ENCODE peak calls at places on chromosomes 1 and 21, in eight cellular contexts. One of them, this sample, is unnamed. For H3K4me1, the result is how much of the 10 kb centered on the place peaks cover.

GRCh38 chr1:150176593-150176992 is 26.9 kb downstream of the PLEKHO1 start:
- DNase-seq in sigmoid colon: no peak
- DNase-seq in uterus: no peak
- DNase-seq in left ventricle myocardium inferior: no peak
- DNase-seq in left lung: no peak
- DNase-seq in HepG2: no peak
- DNase-seq in prostate gland: no peak
- DNase-seq in body of pancreas: no peak
- DNase-seq in this sample: no peak

GRCh38 chr1:7589080-7589735 is 181.9 kb upstream of the VAMP3 start:
- DNase-seq in uterus: no peak
- DNase-seq in left lung: peak
- DNase-seq in HepG2: no peak
- DNase-seq in prostate gland: no peak
- DNase-seq in body of pancreas: no peak
- DNase-seq in left ventricle myocardium inferior: no peak
- DNase-seq in sigmoid colon: peak
- DNase-seq in this sample: no peak

GRCh38 chr1:4045397-4046010 is 145.4 kb upstream of the C1orf174 start:
- DNase-seq in HepG2: no peak
- DNase-seq in uterus: no peak
- DNase-seq in left lung: no peak
- DNase-seq in prostate gland: no peak
- DNase-seq in body of pancreas: no peak
- DNase-seq in sigmoid colon: no peak
- DNase-seq in left ventricle myocardium inferior: no peak
- DNase-seq in this sample: no peak

GRCh38 chr1:112298558-112298957 is 97.5 kb upstream of the CTTNBP2NL start:
- DNase-seq in sigmoid colon: no peak
- DNase-seq in prostate gland: peak
- DNase-seq in left ventricle myocardium inferior: no peak
- DNase-seq in uterus: no peak
- DNase-seq in left lung: peak
- DNase-seq in body of pancreas: peak
- DNase-seq in HepG2: peak
- DNase-seq in this sample: peak

GRCh38 chr1:48876221-48876785 is 99.6 kb upstream of the BEND5 start:
- DNase-seq in body of pancreas: no peak
- DNase-seq in left lung: no peak
- DNase-seq in left ventricle myocardium inferior: no peak
- DNase-seq in uterus: no peak
- DNase-seq in prostate gland: no peak
- DNase-seq in HepG2: no peak
- DNase-seq in sigmoid colon: no peak
- DNase-seq in this sample: no peak

GRCh38 chr1:58546520-58547308 is at the start of gene OMA1:
- DNase-seq in body of pancreas: peak
- DNase-seq in prostate gland: peak
- DNase-seq in HepG2: peak
- DNase-seq in sigmoid colon: peak
- DNase-seq in left lung: peak
- DNase-seq in uterus: peak
- DNase-seq in left ventricle myocardium inferior: peak
- DNase-seq in this sample: peak

GRCh38 chr1:109900489-109900888 is 10.2 kb upstream of the CSF1 start:
- DNase-seq in HepG2: no peak
- DNase-seq in left lung: no peak
- DNase-seq in prostate gland: no peak
- DNase-seq in body of pancreas: no peak
- DNase-seq in sigmoid colon: no peak
- DNase-seq in left ventricle myocardium inferior: no peak
- DNase-seq in uterus: no peak
- DNase-seq in this sample: no peak

GRCh38 chr1:1290238-1290731 is 10.0 kb downstream of the SCNN1D start:
- DNase-seq in sigmoid colon: no peak
- DNase-seq in body of pancreas: peak
- DNase-seq in left lung: no peak
- DNase-seq in prostate gland: peak
- DNase-seq in uterus: peak
- DNase-seq in left ventricle myocardium inferior: peak
- DNase-seq in HepG2: peak
- DNase-seq in this sample: peak

GRCh38 chr1:28855046-28855445 is 43.1 kb downstream of the OPRD1 start:
- DNase-seq in left lung: no peak
- DNase-seq in uterus: no peak
- DNase-seq in left ventricle myocardium inferior: no peak
- DNase-seq in body of pancreas: no peak
- DNase-seq in prostate gland: no peak
- DNase-seq in HepG2: no peak
- DNase-seq in sigmoid colon: no peak
- DNase-seq in this sample: no peak

GRCh38 chr1:183685112-183685713 is 32.1 kb upstream of the APOBEC4 start:
- DNase-seq in sigmoid colon: no peak
- DNase-seq in left lung: no peak
- DNase-seq in left ventricle myocardium inferior: no peak
- DNase-seq in body of pancreas: peak
- DNase-seq in prostate gland: no peak
- DNase-seq in HepG2: peak
- DNase-seq in uterus: no peak
- DNase-seq in this sample: peak

GRCh38 chr1:198499588-198499987 is 40.9 kb downstream of the ATP6V1G3 start:
- DNase-seq in prostate gland: no peak
- DNase-seq in left ventricle myocardium inferior: no peak
- DNase-seq in HepG2: no peak
- DNase-seq in sigmoid colon: no peak
- DNase-seq in body of pancreas: no peak
- DNase-seq in uterus: no peak
- DNase-seq in left lung: no peak
- DNase-seq in this sample: no peak

GRCh38 chr1:63557365-63557987 is 34.2 kb downstream of the EFCAB7 start:
- DNase-seq in uterus: no peak
- DNase-seq in sigmoid colon: no peak
- DNase-seq in left ventricle myocardium inferior: no peak
- DNase-seq in body of pancreas: peak
- DNase-seq in left lung: no peak
- DNase-seq in prostate gland: no peak
- DNase-seq in HepG2: peak
- DNase-seq in this sample: no peak

GRCh38 chr1:10633416-10633815 is 158.7 kb downstream of the PEX14 start:
- DNase-seq in left lung: no peak
- DNase-seq in left ventricle myocardium inferior: no peak
- DNase-seq in HepG2: no peak
- DNase-seq in uterus: no peak
- DNase-seq in sigmoid colon: peak
- DNase-seq in prostate gland: no peak
- DNase-seq in body of pancreas: no peak
- DNase-seq in this sample: no peak

GRCh38 chr1:114203722-114204121 is 50.1 kb upstream of the SYT6 start:
- DNase-seq in left ventricle myocardium inferior: no peak
- DNase-seq in HepG2: no peak
- DNase-seq in prostate gland: no peak
- DNase-seq in uterus: no peak
- DNase-seq in body of pancreas: no peak
- DNase-seq in sigmoid colon: no peak
- DNase-seq in left lung: no peak
- DNase-seq in this sample: no peak

GRCh38 chr1:180123463-180123936 is 31.2 kb upstream of the QSOX1 start:
- DNase-seq in sigmoid colon: no peak
- DNase-seq in left ventricle myocardium inferior: no peak
- DNase-seq in body of pancreas: no peak
- DNase-seq in prostate gland: no peak
- DNase-seq in HepG2: no peak
- DNase-seq in uterus: no peak
- DNase-seq in left lung: no peak
- DNase-seq in this sample: no peak

GRCh38 chr1:25765910-25766645 is 33.9 kb upstream of the SELENON start:
- DNase-seq in prostate gland: no peak
- DNase-seq in body of pancreas: no peak
- DNase-seq in left ventricle myocardium inferior: no peak
- DNase-seq in uterus: no peak
- DNase-seq in HepG2: no peak
- DNase-seq in left lung: no peak
- DNase-seq in sigmoid colon: no peak
- DNase-seq in this sample: no peak

GRCh38 chr21:14737922-14738321 is 191.8 kb upstream of the SAMSN1 start:
- DNase-seq in sigmoid colon: no peak
- DNase-seq in left lung: no peak
- DNase-seq in uterus: no peak
- DNase-seq in prostate gland: peak
- DNase-seq in body of pancreas: peak
- DNase-seq in left ventricle myocardium inferior: no peak
- DNase-seq in HepG2: peak
- DNase-seq in this sample: peak

GRCh38 chr1:55519937-55520683 is 304.9 kb upstream of the USP24 start:
- DNase-seq in prostate gland: no peak
- DNase-seq in left lung: no peak
- DNase-seq in body of pancreas: no peak
- DNase-seq in HepG2: no peak
- DNase-seq in left ventricle myocardium inferior: no peak
- DNase-seq in sigmoid colon: no peak
- DNase-seq in uterus: no peak
- DNase-seq in this sample: no peak

GRCh38 chr1:82013702-82014101 is 213.0 kb downstream of the ADGRL2 start:
- DNase-seq in left lung: no peak
- DNase-seq in left ventricle myocardium inferior: no peak
- DNase-seq in sigmoid colon: no peak
- DNase-seq in body of pancreas: no peak
- DNase-seq in uterus: no peak
- DNase-seq in HepG2: no peak
- DNase-seq in prostate gland: no peak
- DNase-seq in this sample: no peak

GRCh38 chr1:82019512-82019911 is 218.8 kb downstream of the ADGRL2 start:
- DNase-seq in uterus: no peak
- DNase-seq in left lung: no peak
- DNase-seq in body of pancreas: no peak
- DNase-seq in left ventricle myocardium inferior: no peak
- DNase-seq in sigmoid colon: no peak
- DNase-seq in HepG2: no peak
- DNase-seq in prostate gland: no peak
- DNase-seq in this sample: no peak

GRCh38 chr1:82018319-82018718 is 217.6 kb downstream of the ADGRL2 start:
- DNase-seq in left ventricle myocardium inferior: no peak
- DNase-seq in body of pancreas: no peak
- DNase-seq in HepG2: no peak
- DNase-seq in uterus: no peak
- DNase-seq in prostate gland: no peak
- DNase-seq in sigmoid colon: no peak
- DNase-seq in left lung: no peak
- DNase-seq in this sample: no peak

GRCh38 chr1:82015444-82015843 is 214.7 kb downstream of the ADGRL2 start:
- DNase-seq in uterus: no peak
- DNase-seq in left lung: no peak
- DNase-seq in left ventricle myocardium inferior: no peak
- DNase-seq in body of pancreas: no peak
- DNase-seq in HepG2: no peak
- DNase-seq in prostate gland: no peak
- DNase-seq in sigmoid colon: no peak
- DNase-seq in this sample: no peak
- TF ChIP-seq CTCF in uterus: no peak
- TF ChIP-seq CTCF in left lung: no peak
- TF ChIP-seq CTCF in left ventricle myocardium inferior: no peak
- TF ChIP-seq CTCF in body of pancreas: no peak
- TF ChIP-seq CTCF in HepG2: peak
- TF ChIP-seq CTCF in prostate gland: no peak
- TF ChIP-seq CTCF in sigmoid colon: no peak
- TF ChIP-seq CTCF in this sample: no peak

DNA sequence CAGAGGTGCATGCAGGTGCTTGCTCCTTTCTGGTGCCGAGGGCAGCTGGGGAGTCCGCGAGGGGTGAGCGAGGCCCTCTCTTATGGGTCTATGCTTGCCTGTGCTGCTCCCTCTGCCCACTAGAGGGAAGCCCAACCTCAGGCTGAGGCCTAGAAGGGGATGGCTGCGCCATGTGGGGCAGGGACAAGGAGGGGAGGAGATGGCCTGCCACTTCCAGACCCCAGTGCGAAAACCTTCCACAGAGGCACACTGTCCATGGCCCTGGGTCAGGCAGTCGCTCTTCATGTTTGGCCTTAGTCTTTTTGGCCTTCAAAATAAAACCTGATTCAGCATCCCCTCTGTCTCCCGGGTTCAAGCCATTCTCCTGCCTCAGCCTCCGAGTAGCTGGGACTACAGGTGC is 14.0 kb downstream of the RHBG start:
- DNase-seq in body of pancreas: peak
- DNase-seq in prostate gland: peak
- DNase-seq in left ventricle myocardium inferior: peak
- DNase-seq in HepG2: peak
- DNase-seq in uterus: peak
- DNase-seq in sigmoid colon: no peak
- DNase-seq in left lung: peak
- DNase-seq in this sample: peak
- H3K4me1 ChIP-seq in body of pancreas: under half
- H3K4me1 ChIP-seq in prostate gland: under half
- H3K4me1 ChIP-seq in left ventricle myocardium inferior: under half
- H3K4me1 ChIP-seq in HepG2: under half
- H3K4me1 ChIP-seq in uterus: under half
- H3K4me1 ChIP-seq in sigmoid colon: under half
- H3K4me1 ChIP-seq in left lung: under half
- H3K4me1 ChIP-seq in this sample: under half

GRCh38 chr1:101436100-101436511 is 199.3 kb downstream of the S1PR1 start:
- DNase-seq in sigmoid colon: no peak
- DNase-seq in left ventricle myocardium inferior: no peak
- DNase-seq in HepG2: no peak
- DNase-seq in prostate gland: no peak
- DNase-seq in left lung: no peak
- DNase-seq in uterus: no peak
- DNase-seq in body of pancreas: no peak
- DNase-seq in this sample: no peak

GRCh38 chr1:101440484-101440883 is 203.7 kb downstream of the S1PR1 start:
- DNase-seq in left ventricle myocardium inferior: no peak
- DNase-seq in prostate gland: no peak
- DNase-seq in sigmoid colon: no peak
- DNase-seq in left lung: no peak
- DNase-seq in body of pancreas: no peak
- DNase-seq in HepG2: no peak
- DNase-seq in uterus: no peak
- DNase-seq in this sample: no peak

DNA sequence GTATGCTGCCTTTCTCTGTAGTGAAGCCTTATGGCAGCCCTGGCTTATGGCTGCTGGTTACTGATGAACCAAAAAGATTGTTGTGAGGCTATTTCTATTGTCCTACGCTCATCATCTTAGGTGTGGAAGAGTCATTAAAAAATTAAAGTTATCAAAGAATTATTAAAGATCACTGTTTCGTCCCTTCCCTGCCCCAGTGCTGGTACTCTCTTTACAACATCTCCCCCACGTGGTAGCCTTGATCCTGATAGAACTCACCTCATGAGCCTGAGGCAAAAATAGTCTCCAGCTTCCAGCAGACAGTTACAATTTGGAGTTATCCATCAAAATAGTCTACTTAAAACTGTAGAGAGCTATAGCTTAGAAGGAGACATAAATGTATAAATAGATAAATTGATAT is 201.5 kb downstream of the S1PR1 start:
- DNase-seq in left lung: no peak
- DNase-seq in body of pancreas: no peak
- DNase-seq in left ventricle myocardium inferior: no peak
- DNase-seq in uterus: no peak
- DNase-seq in sigmoid colon: no peak
- DNase-seq in HepG2: peak
- DNase-seq in prostate gland: no peak
- DNase-seq in this sample: no peak
- TF ChIP-seq CTCF in left lung: no peak
- TF ChIP-seq CTCF in body of pancreas: no peak
- TF ChIP-seq CTCF in left ventricle myocardium inferior: peak
- TF ChIP-seq CTCF in uterus: no peak
- TF ChIP-seq CTCF in sigmoid colon: no peak
- TF ChIP-seq CTCF in HepG2: peak
- TF ChIP-seq CTCF in prostate gland: no peak
- TF ChIP-seq CTCF in this sample: no peak

GRCh38 chr1:206684003-206684402 is 702 bp upstream of the MAPKAPK2 start:
- DNase-seq in HepG2: no peak
- DNase-seq in uterus: no peak
- DNase-seq in body of pancreas: no peak
- DNase-seq in sigmoid colon: peak
- DNase-seq in left lung: no peak
- DNase-seq in prostate gland: no peak
- DNase-seq in left ventricle myocardium inferior: no peak
- DNase-seq in this sample: no peak
- H3K4me1 ChIP-seq in HepG2: half or more
- H3K4me1 ChIP-seq in uterus: under half
- H3K4me1 ChIP-seq in body of pancreas: under half
- H3K4me1 ChIP-seq in sigmoid colon: under half
- H3K4me1 ChIP-seq in left lung: under half
- H3K4me1 ChIP-seq in prostate gland: under half
- H3K4me1 ChIP-seq in left ventricle myocardium inferior: half or more
- H3K4me1 ChIP-seq in this sample: under half